ENCODE peak calls at places on chromosomes 1 and 21, in nine cellular contexts. U is esophagus squamous epithelium, K is transverse colon, F is prostate gland, W is endodermal cell, E is MM.1S, Q is IMR-90, S is right lobe of liver, B is left ventricle myocardium inferior. A is an unnamed sample.

GRCh38 chr1:6466751-6467150 is 778 bp upstream of the TNFRSF25 start:
- DNase-seq in U (no peak), E (no peak), Q (no peak), K (no peak), S (no peak), F (no peak), W (no peak), B (no peak), A (no peak)

GRCh38 chr1:32332290-32333079 is 3.5 kb downstream of the MARCKSL1 start:
- DNase-seq in W (peak; percentile 76), S (no peak), B (no peak), F (peak; percentile 48), K (peak; percentile 55), E (no peak), U (no peak), Q (no peak), A (no peak)

GRCh38 chr1:165173409-165173808 is 183.1 kb downstream of the LMX1A start:
- DNase-seq in E (no peak), Q (no peak), F (peak; percentile 81), K (no peak), S (no peak), U (no peak), W (no peak), B (no peak), A (peak; percentile 61)

GRCh38 chr1:174990382-174990999 is 9.3 kb upstream of the CACYBP start:
- DNase-seq in F (peak; percentile 32), K (no peak), E (peak; percentile 78), B (no peak), S (no peak), Q (peak; percentile 61), U (no peak), W (no peak), A (no peak)

GRCh38 chr21:16076465-16076864 is 346.7 kb downstream of the USP25 start:
- DNase-seq in E (no peak), F (no peak), W (no peak), S (no peak), Q (no peak), K (no peak), B (no peak), U (no peak), A (no peak)

GRCh38 chr1:201016211-201016651 is 7.3 kb downstream of the KIF21B start:
- DNase-seq in E (no peak), B (peak; percentile 33), U (no peak), S (no peak), W (peak; percentile 44), Q (peak; percentile 34), K (peak; percentile 61), F (no peak), A (peak; percentile 48)

GRCh38 chr1:39205102-39205780 is 746 bp downstream of the MACF1 start:
- DNase-seq in B (peak; percentile 37), Q (peak; percentile 76), S (no peak), K (peak; percentile 23), U (no peak), E (peak; percentile 83), F (no peak), W (no peak), A (no peak)

GRCh38 chr1:184860985-184861754 is 106.5 kb upstream of the EDEM3 start:
- DNase-seq in K (peak; percentile 37), E (peak; percentile 35), U (no peak), F (no peak), B (no peak), Q (no peak), W (no peak), S (no peak), A (no peak)

GRCh38 chr1:29677028-29678024 is 441.0 kb downstream of the PTPRU start:
- DNase-seq in U (no peak), Q (no peak), F (no peak), S (no peak), B (no peak), K (no peak), E (no peak), W (peak; percentile 20), A (no peak)

GRCh38 chr1:44784094-44785026 is 3.6 kb downstream of the BEST4 start:
- DNase-seq in U (no peak), E (no peak), S (no peak), W (peak; percentile 85), B (no peak), Q (no peak), F (no peak), K (peak; percentile 32), A (no peak)

GRCh38 chr1:41712687-41713086 is 206.0 kb downstream of the HIVEP3 start:
- DNase-seq in U (no peak), W (no peak), B (peak; percentile 36), F (no peak), Q (no peak), S (no peak), K (no peak), E (no peak), A (no peak)

GRCh38 chr1:204588826-204589225 is 72.6 kb downstream of the MDM4 start:
- DNase-seq in Q (no peak), K (no peak), S (no peak), E (no peak), U (no peak), F (no peak), B (no peak), W (no peak), A (no peak)

GRCh38 chr1:233061265-233061664 is 110.9 kb downstream of the NTPCR start:
- DNase-seq in K (no peak), U (no peak), Q (no peak), S (no peak), F (no peak), B (no peak), W (no peak), E (no peak), A (no peak)

GRCh38 chr1:155410931-155411330 is 90.2 kb downstream of the RUSC1 start:
- DNase-seq in F (no peak), B (no peak), W (no peak), U (no peak), K (no peak), S (no peak), Q (no peak), E (peak; percentile 87), A (no peak)

GRCh38 chr1:54379481-54380284 is 26.5 kb downstream of the SSBP3 start:
- DNase-seq in B (peak; percentile 57), S (peak; percentile 59), K (no peak), W (peak; percentile 65), F (no peak), Q (peak; percentile 22), E (no peak), U (no peak), A (no peak)

GRCh38 chr1:6500446-6501406 is 9.3 kb upstream of the PLEKHG5 start:
- DNase-seq in F (no peak), U (no peak), S (no peak), B (no peak), W (peak; percentile 44), K (no peak), E (no peak), Q (no peak), A (no peak)

GRCh38 chr1:225746361-225747179 is 31.1 kb upstream of the SRP9 start:
- DNase-seq in S (peak; percentile 53), W (peak; percentile 98), Q (peak; percentile 90), B (peak; percentile 69), E (no peak), K (peak; percentile 71), F (peak; percentile 58), U (no peak), A (peak; percentile 56)

GRCh38 chr21:27515676-27516075 is 548.8 kb upstream of the ADAMTS5 start:
- DNase-seq in E (no peak), S (no peak), K (no peak), F (no peak), B (no peak), W (no peak), U (no peak), Q (no peak), A (no peak)

DNA sequence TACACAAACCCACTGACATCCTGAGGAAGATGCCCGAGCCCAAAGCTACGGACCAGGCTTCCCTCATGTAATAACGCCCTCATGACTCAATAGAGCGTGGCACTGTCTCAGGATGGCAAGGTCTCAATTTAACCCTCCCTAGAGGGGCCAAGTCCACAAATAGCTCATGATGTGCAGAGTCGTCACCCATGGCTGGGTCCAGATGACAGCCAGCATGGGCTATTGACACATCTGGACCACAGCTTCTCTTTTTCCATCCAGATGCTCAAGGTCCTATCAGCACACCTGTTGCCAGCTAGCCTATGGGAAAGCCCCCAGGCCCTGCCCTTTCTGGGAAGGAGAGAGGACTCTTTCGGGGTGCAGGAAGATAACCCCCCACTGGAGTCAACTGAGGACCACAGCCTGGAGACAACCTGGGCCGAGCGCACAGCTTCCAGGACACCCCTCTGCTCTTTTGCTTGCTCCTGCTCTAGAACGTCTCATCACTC is 2.8 kb downstream of the LAPTM5 start:
- DNase-seq in Q (no peak), F (no peak), W (no peak), U (no peak), B (no peak), S (no peak), E (peak; percentile 62), K (no peak), A (no peak)
- H3K4me1 ChIP-seq in Q (peaks cover 6% of the 10 kb centered on the region), F (no peaks in the 10 kb centered on the region), W (peaks cover 5% of the 10 kb centered on the region), U (peaks cover 57% of the 10 kb centered on the region), B (peaks cover 21% of the 10 kb centered on the region), S (no peaks in the 10 kb centered on the region), E (peaks cover 63% of the 10 kb centered on the region), K (peaks cover 22% of the 10 kb centered on the region), A (peaks cover 55% of the 10 kb centered on the region)

GRCh38 chr1:8962812-8963669 is 17.4 kb downstream of the CA6 start:
- DNase-seq in E (peak; percentile 40), W (peak; percentile 94), S (peak; percentile 40), F (no peak), B (peak; percentile 20), K (peak; percentile 51), U (no peak), Q (no peak), A (peak; percentile 78)
- TF ChIP-seq CTCF in E (peak; percentile 43), W (peak; percentile 80), S (peak; percentile 34), F (peak; percentile 28), B (peak; percentile 49), K (peak; percentile 47), U (peak; percentile 7), Q (peak; percentile 30), A (peak; percentile 44)

DNA sequence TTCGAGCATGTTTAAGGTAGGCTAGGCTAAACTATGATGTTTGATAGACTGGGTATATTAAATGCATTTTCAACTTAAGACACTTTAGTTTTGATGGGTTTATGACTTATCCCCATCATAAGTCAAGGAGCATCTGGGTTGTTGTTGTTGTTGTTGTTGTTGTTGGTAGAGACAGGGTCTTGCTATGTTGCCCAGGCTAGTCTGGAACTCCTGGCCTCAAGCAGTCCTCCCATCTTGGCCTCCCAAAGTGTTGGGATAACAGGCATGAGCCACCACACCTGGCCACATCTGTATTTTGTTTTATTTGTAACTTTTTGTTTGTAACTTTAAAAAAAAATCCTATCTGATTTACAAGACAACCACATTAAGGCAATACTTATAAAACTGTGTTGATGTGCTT is 17.5 kb downstream of the DBT start:
- DNase-seq in E (no peak), K (no peak), Q (no peak), S (no peak), F (no peak), B (no peak), U (no peak), W (no peak), A (no peak)
- H3K36me3 ChIP-seq in E (no peaks in the 10 kb centered on the region), K (no peaks in the 10 kb centered on the region), Q (peaks cover 22% of the 10 kb centered on the region), S (no peaks in the 10 kb centered on the region), F (no peaks in the 10 kb centered on the region), B (peaks cover 59% of the 10 kb centered on the region), U (peaks cover 8% of the 10 kb centered on the region), W (peaks cover 72% of the 10 kb centered on the region), A (peaks cover 77% of the 10 kb centered on the region)

DNA sequence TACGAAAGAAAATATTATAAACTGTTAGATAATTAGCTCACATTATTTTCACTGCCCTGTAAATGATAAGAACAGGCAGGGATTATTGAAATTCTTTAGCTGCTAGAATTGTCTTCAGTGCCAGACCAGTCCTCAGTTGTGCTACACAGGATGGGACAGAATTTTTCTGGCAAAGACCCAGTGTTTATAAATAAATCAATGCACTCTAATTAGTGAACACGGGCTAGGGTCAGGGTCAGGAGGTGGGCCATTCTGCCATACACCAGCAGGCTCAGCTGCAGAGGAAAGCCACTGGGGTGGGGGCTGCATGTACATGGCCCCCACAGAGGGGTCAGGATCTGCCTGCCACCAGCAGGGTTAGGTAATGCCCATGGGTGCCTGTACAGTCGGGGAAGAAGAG is 6.4 kb downstream of the BCAR3 start:
- DNase-seq in Q (no peak), B (no peak), U (no peak), W (no peak), E (no peak), S (no peak), K (no peak), F (no peak), A (no peak)
- H3K4me1 ChIP-seq in Q (peaks cover 46% of the 10 kb centered on the region), B (peaks cover 97% of the 10 kb centered on the region), U (peaks cover 86% of the 10 kb centered on the region), W (peaks cover 35% of the 10 kb centered on the region), E (no peaks in the 10 kb centered on the region), S (no peaks in the 10 kb centered on the region), K (peaks cover 60% of the 10 kb centered on the region), F (peaks cover 6% of the 10 kb centered on the region), A (peaks cover 94% of the 10 kb centered on the region)

A was measured in lower lobe of right lung.